ENCODE peak calls at places on chromosomes 12 and 14, in four cellular contexts. One of them, this sample, is unnamed.

GRCh38 chr14:24678801-24679247 is 44.8 kb upstream of the GZMB start:
- DNase-seq in GM06990: peak; percentile 58
- DNase-seq in stomach: peak; percentile 76
- DNase-seq in keratinocyte: peak; percentile 69
- DNase-seq in this sample: peak; percentile 75

GRCh38 chr14:50520947-50521815 is 11.2 kb downstream of the MAP4K5 start:
- DNase-seq in GM06990: peak; percentile 58
- DNase-seq in stomach: no peak
- DNase-seq in keratinocyte: peak; percentile 57
- DNase-seq in this sample: peak; percentile 47

GRCh38 chr14:24816011-24816928 is 182.3 kb upstream of the GZMB start:
- DNase-seq in GM06990: no peak
- DNase-seq in stomach: peak; percentile 47
- DNase-seq in keratinocyte: no peak
- DNase-seq in this sample: no peak

GRCh38 chr12:50033317-50033679 is 8.0 kb upstream of the RACGAP1 start:
- DNase-seq in GM06990: no peak
- DNase-seq in stomach: no peak
- DNase-seq in keratinocyte: no peak
- DNase-seq in this sample: no peak

GRCh38 chr12:76757694-76758093 is 6.2 kb upstream of the ZDHHC17 start:
- DNase-seq in GM06990: no peak
- DNase-seq in stomach: no peak
- DNase-seq in keratinocyte: no peak
- DNase-seq in this sample: no peak

GRCh38 chr14:65431951-65432350 is 19.4 kb downstream of the FUT8 start:
- DNase-seq in GM06990: no peak
- DNase-seq in stomach: no peak
- DNase-seq in keratinocyte: no peak
- DNase-seq in this sample: no peak

GRCh38 chr14:24368562-24369252 is 723 bp downstream of the NFATC4 start:
- DNase-seq in GM06990: peak; percentile 72
- DNase-seq in stomach: no peak
- DNase-seq in keratinocyte: no peak
- DNase-seq in this sample: peak; percentile 84

GRCh38 chr14:65833256-65833880 is 420.8 kb downstream of the FUT8 start:
- DNase-seq in GM06990: no peak
- DNase-seq in stomach: no peak
- DNase-seq in keratinocyte: no peak
- DNase-seq in this sample: no peak

GRCh38 chr12:105724651-105725050 is 394.2 kb downstream of the C12orf75 start:
- DNase-seq in GM06990: no peak
- DNase-seq in stomach: no peak
- DNase-seq in keratinocyte: no peak
- DNase-seq in this sample: no peak

GRCh38 chr12:100058482-100059029 is 73.8 kb upstream of the ANKS1B start:
- DNase-seq in GM06990: peak; percentile 6
- DNase-seq in stomach: no peak
- DNase-seq in keratinocyte: peak; percentile 17
- DNase-seq in this sample: peak; percentile 32

GRCh38 chr12:6605425-6606330 is 1.5 kb downstream of the CHD4 start:
- DNase-seq in GM06990: no peak
- DNase-seq in stomach: no peak
- DNase-seq in keratinocyte: no peak
- DNase-seq in this sample: no peak

GRCh38 chr14:68735836-68736235 is 57.0 kb downstream of the ZFP36L1 start:
- DNase-seq in GM06990: no peak
- DNase-seq in stomach: no peak
- DNase-seq in keratinocyte: no peak
- DNase-seq in this sample: no peak

GRCh38 chr12:66862586-66862985 is 183.7 kb upstream of the GRIP1 start:
- DNase-seq in GM06990: no peak
- DNase-seq in stomach: no peak
- DNase-seq in keratinocyte: no peak
- DNase-seq in this sample: no peak

GRCh38 chr12:67039995-67040860 is 228.9 kb upstream of the CAND1 start:
- DNase-seq in GM06990: no peak
- DNase-seq in stomach: no peak
- DNase-seq in keratinocyte: no peak
- DNase-seq in this sample: no peak

GRCh38 chr14:75156901-75157300 is 19.5 kb downstream of the TMED10 start:
- DNase-seq in GM06990: no peak
- DNase-seq in stomach: no peak
- DNase-seq in keratinocyte: no peak
- DNase-seq in this sample: no peak

GRCh38 chr12:16756833-16757552 is 151.0 kb upstream of the LMO3 start:
- DNase-seq in GM06990: no peak
- DNase-seq in stomach: no peak
- DNase-seq in keratinocyte: no peak
- DNase-seq in this sample: no peak

GRCh38 chr14:53247596-53248370 is 94.7 kb upstream of the DDHD1 start:
- DNase-seq in GM06990: no peak
- DNase-seq in stomach: no peak
- DNase-seq in keratinocyte: no peak
- DNase-seq in this sample: no peak

GRCh38 chr14:99201351-99202073 is 70.5 kb downstream of the BCL11B start:
- DNase-seq in GM06990: no peak
- DNase-seq in stomach: no peak
- DNase-seq in keratinocyte: no peak
- DNase-seq in this sample: no peak
- TF ChIP-seq CTCF in GM06990: no peak
- TF ChIP-seq CTCF in stomach: no peak
- TF ChIP-seq CTCF in keratinocyte: no peak
- TF ChIP-seq CTCF in this sample: no peak

GRCh38 chr12:123761841-123762714 is at the start of gene DNAH10:
- DNase-seq in GM06990: peak; percentile 76
- DNase-seq in stomach: no peak
- DNase-seq in keratinocyte: no peak
- DNase-seq in this sample: peak; percentile 85
- TF ChIP-seq CTCF in GM06990: peak; percentile 15
- TF ChIP-seq CTCF in stomach: no peak
- TF ChIP-seq CTCF in keratinocyte: no peak
- TF ChIP-seq CTCF in this sample: peak; percentile 68

GRCh38 chr14:77027538-77028383 is 747 bp downstream of the IRF2BPL start:
- DNase-seq in GM06990: peak; percentile 82
- DNase-seq in stomach: peak; percentile 64
- DNase-seq in keratinocyte: no peak
- DNase-seq in this sample: peak; percentile 85
- TF ChIP-seq CTCF in GM06990: peak; percentile 19
- TF ChIP-seq CTCF in stomach: no peak
- TF ChIP-seq CTCF in keratinocyte: peak; percentile 49
- TF ChIP-seq CTCF in this sample: peak; percentile 42

DNA sequence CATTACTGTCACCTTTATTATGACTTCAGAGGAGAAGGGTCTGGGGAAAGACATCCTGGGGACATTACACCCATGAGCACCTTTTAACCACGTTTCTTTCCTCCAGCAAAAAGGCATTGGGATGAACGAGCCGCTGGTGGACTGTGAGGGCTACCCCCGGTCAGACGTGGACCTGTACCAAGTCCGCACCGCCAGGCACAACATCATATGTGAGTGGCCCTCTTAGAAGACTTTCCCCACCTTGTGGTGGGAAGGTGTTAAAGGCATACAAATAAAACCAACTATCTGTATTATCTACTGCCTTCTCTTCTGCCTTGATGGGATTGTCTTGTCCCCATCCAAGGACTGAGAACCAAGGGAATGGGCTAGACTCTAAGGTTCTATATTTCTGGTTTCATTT is 6.0 kb downstream of the PSMD9 start:
- DNase-seq in GM06990: no peak
- DNase-seq in stomach: no peak
- DNase-seq in keratinocyte: no peak
- DNase-seq in this sample: no peak
- TF ChIP-seq CTCF in GM06990: no peak
- TF ChIP-seq CTCF in stomach: no peak
- TF ChIP-seq CTCF in keratinocyte: peak; percentile 14
- TF ChIP-seq CTCF in this sample: no peak

This sample was measured in GM13976.